ENCODE peak calls at places on chromosomes 1 and 21, in nine cellular contexts. One of them, this sample, is unnamed.

GRCh38 chr1:208069317-208069716 is 158.4 kb upstream of the CD34 start:
- DNase-seq in fibroblast of villous mesenchyme: no peak
- DNase-seq in IMR-90: no peak
- DNase-seq in choroid plexus epithelial cell: no peak
- DNase-seq in fibroblast of pulmonary artery: no peak
- DNase-seq in RWPE1: no peak
- DNase-seq in B cell: no peak
- DNase-seq in psoas muscle: no peak
- DNase-seq in GM10248: no peak
- DNase-seq in this sample: no peak

GRCh38 chr1:48093696-48094518 is 96.7 kb upstream of the TRABD2B start:
- DNase-seq in fibroblast of villous mesenchyme: peak; percentile 34
- DNase-seq in IMR-90: peak; percentile 18
- DNase-seq in choroid plexus epithelial cell: peak; percentile 78
- DNase-seq in fibroblast of pulmonary artery: peak; percentile 50
- DNase-seq in RWPE1: peak; percentile 93
- DNase-seq in B cell: peak; percentile 81
- DNase-seq in psoas muscle: no peak
- DNase-seq in GM10248: peak; percentile 78
- DNase-seq in this sample: peak; percentile 62

GRCh38 chr1:76176020-76176419 is 101.5 kb downstream of the ST6GALNAC3 start:
- DNase-seq in fibroblast of villous mesenchyme: no peak
- DNase-seq in IMR-90: no peak
- DNase-seq in choroid plexus epithelial cell: no peak
- DNase-seq in fibroblast of pulmonary artery: no peak
- DNase-seq in RWPE1: no peak
- DNase-seq in B cell: no peak
- DNase-seq in psoas muscle: no peak
- DNase-seq in GM10248: no peak
- DNase-seq in this sample: no peak

GRCh38 chr1:75908717-75909152 is 23.5 kb downstream of the ASB17 start:
- DNase-seq in fibroblast of villous mesenchyme: peak; percentile 45
- DNase-seq in IMR-90: peak; percentile 50
- DNase-seq in choroid plexus epithelial cell: peak; percentile 80
- DNase-seq in fibroblast of pulmonary artery: peak; percentile 71
- DNase-seq in RWPE1: peak; percentile 17
- DNase-seq in B cell: no peak
- DNase-seq in psoas muscle: no peak
- DNase-seq in GM10248: peak; percentile 18
- DNase-seq in this sample: no peak

GRCh38 chr1:43285269-43285986 is at the start of gene C1orf210:
- DNase-seq in fibroblast of villous mesenchyme: no peak
- DNase-seq in IMR-90: no peak
- DNase-seq in choroid plexus epithelial cell: no peak
- DNase-seq in fibroblast of pulmonary artery: no peak
- DNase-seq in RWPE1: peak; percentile 94
- DNase-seq in B cell: no peak
- DNase-seq in psoas muscle: no peak
- DNase-seq in GM10248: no peak
- DNase-seq in this sample: no peak

GRCh38 chr1:167924553-167925223 is 10.8 kb upstream of the ADCY10 start:
- DNase-seq in fibroblast of villous mesenchyme: no peak
- DNase-seq in IMR-90: no peak
- DNase-seq in choroid plexus epithelial cell: no peak
- DNase-seq in fibroblast of pulmonary artery: no peak
- DNase-seq in RWPE1: no peak
- DNase-seq in B cell: no peak
- DNase-seq in psoas muscle: no peak
- DNase-seq in GM10248: no peak
- DNase-seq in this sample: no peak

GRCh38 chr1:212260557-212261342 is 24.5 kb upstream of the PPP2R5A start:
- DNase-seq in fibroblast of villous mesenchyme: peak; percentile 33
- DNase-seq in IMR-90: peak; percentile 35
- DNase-seq in choroid plexus epithelial cell: peak; percentile 47
- DNase-seq in fibroblast of pulmonary artery: no peak
- DNase-seq in RWPE1: peak; percentile 84
- DNase-seq in B cell: no peak
- DNase-seq in psoas muscle: no peak
- DNase-seq in GM10248: no peak
- DNase-seq in this sample: no peak

GRCh38 chr1:176119549-176119948 is 87.5 kb downstream of the COP1 start:
- DNase-seq in fibroblast of villous mesenchyme: no peak
- DNase-seq in IMR-90: peak; percentile 30
- DNase-seq in choroid plexus epithelial cell: peak; percentile 44
- DNase-seq in fibroblast of pulmonary artery: peak; percentile 24
- DNase-seq in RWPE1: no peak
- DNase-seq in B cell: no peak
- DNase-seq in psoas muscle: no peak
- DNase-seq in GM10248: peak; percentile 11
- DNase-seq in this sample: no peak

GRCh38 chr1:116153692-116154031 is 42.5 kb downstream of the MAB21L3 start:
- DNase-seq in fibroblast of villous mesenchyme: no peak
- DNase-seq in IMR-90: no peak
- DNase-seq in choroid plexus epithelial cell: no peak
- DNase-seq in fibroblast of pulmonary artery: no peak
- DNase-seq in RWPE1: no peak
- DNase-seq in B cell: no peak
- DNase-seq in psoas muscle: no peak
- DNase-seq in GM10248: no peak
- DNase-seq in this sample: no peak

GRCh38 chr1:210298936-210299335 is 29.8 kb upstream of the HHAT start:
- DNase-seq in fibroblast of villous mesenchyme: peak; percentile 58
- DNase-seq in IMR-90: no peak
- DNase-seq in choroid plexus epithelial cell: no peak
- DNase-seq in fibroblast of pulmonary artery: no peak
- DNase-seq in RWPE1: no peak
- DNase-seq in B cell: no peak
- DNase-seq in psoas muscle: no peak
- DNase-seq in GM10248: no peak
- DNase-seq in this sample: no peak

GRCh38 chr1:112852276-112852675 is 103.7 kb downstream of the SLC16A1 start:
- DNase-seq in fibroblast of villous mesenchyme: no peak
- DNase-seq in IMR-90: no peak
- DNase-seq in choroid plexus epithelial cell: no peak
- DNase-seq in fibroblast of pulmonary artery: no peak
- DNase-seq in RWPE1: no peak
- DNase-seq in B cell: no peak
- DNase-seq in psoas muscle: no peak
- DNase-seq in GM10248: no peak
- DNase-seq in this sample: no peak

GRCh38 chr1:112852934-112853333 is 103.1 kb downstream of the SLC16A1 start:
- DNase-seq in fibroblast of villous mesenchyme: no peak
- DNase-seq in IMR-90: no peak
- DNase-seq in choroid plexus epithelial cell: no peak
- DNase-seq in fibroblast of pulmonary artery: no peak
- DNase-seq in RWPE1: no peak
- DNase-seq in B cell: no peak
- DNase-seq in psoas muscle: no peak
- DNase-seq in GM10248: no peak
- DNase-seq in this sample: no peak

GRCh38 chr1:112855152-112855836 is 100.7 kb downstream of the SLC16A1 start:
- DNase-seq in fibroblast of villous mesenchyme: no peak
- DNase-seq in IMR-90: no peak
- DNase-seq in choroid plexus epithelial cell: no peak
- DNase-seq in fibroblast of pulmonary artery: no peak
- DNase-seq in RWPE1: no peak
- DNase-seq in B cell: no peak
- DNase-seq in psoas muscle: no peak
- DNase-seq in GM10248: no peak
- DNase-seq in this sample: no peak

GRCh38 chr1:112849967-112850641 is 105.9 kb downstream of the SLC16A1 start:
- DNase-seq in fibroblast of villous mesenchyme: no peak
- DNase-seq in IMR-90: no peak
- DNase-seq in choroid plexus epithelial cell: no peak
- DNase-seq in fibroblast of pulmonary artery: no peak
- DNase-seq in RWPE1: no peak
- DNase-seq in B cell: no peak
- DNase-seq in psoas muscle: no peak
- DNase-seq in GM10248: no peak
- DNase-seq in this sample: no peak

GRCh38 chr1:112849425-112849966 is 106.5 kb downstream of the SLC16A1 start:
- DNase-seq in fibroblast of villous mesenchyme: peak; percentile 54
- DNase-seq in IMR-90: peak; percentile 33
- DNase-seq in choroid plexus epithelial cell: peak; percentile 62
- DNase-seq in fibroblast of pulmonary artery: peak; percentile 39
- DNase-seq in RWPE1: peak; percentile 26
- DNase-seq in B cell: peak; percentile 34
- DNase-seq in psoas muscle: no peak
- DNase-seq in GM10248: no peak
- DNase-seq in this sample: no peak
- TF ChIP-seq CTCF in fibroblast of villous mesenchyme: no peak
- TF ChIP-seq CTCF in IMR-90: no peak
- TF ChIP-seq CTCF in choroid plexus epithelial cell: no peak
- TF ChIP-seq CTCF in fibroblast of pulmonary artery: no peak
- TF ChIP-seq CTCF in RWPE1: no peak
- TF ChIP-seq CTCF in B cell: no peak
- TF ChIP-seq CTCF in psoas muscle: no peak
- TF ChIP-seq CTCF in GM10248: no peak
- TF ChIP-seq CTCF in this sample: no peak

GRCh38 chr1:161215079-161215478 is at the start of gene FCER1G:
- DNase-seq in fibroblast of villous mesenchyme: no peak
- DNase-seq in IMR-90: no peak
- DNase-seq in choroid plexus epithelial cell: no peak
- DNase-seq in fibroblast of pulmonary artery: no peak
- DNase-seq in RWPE1: no peak
- DNase-seq in B cell: no peak
- DNase-seq in psoas muscle: peak; percentile 79
- DNase-seq in GM10248: no peak
- DNase-seq in this sample: no peak

GRCh38 chr1:161206411-161207140 is 4.4 kb downstream of the NDUFS2 start:
- DNase-seq in fibroblast of villous mesenchyme: peak; percentile 94
- DNase-seq in IMR-90: peak; percentile 71
- DNase-seq in choroid plexus epithelial cell: peak; percentile 75
- DNase-seq in fibroblast of pulmonary artery: peak; percentile 80
- DNase-seq in RWPE1: no peak
- DNase-seq in B cell: no peak
- DNase-seq in psoas muscle: no peak
- DNase-seq in GM10248: no peak
- DNase-seq in this sample: no peak

GRCh38 chr1:161214374-161214773 is 721 bp upstream of the FCER1G start:
- DNase-seq in fibroblast of villous mesenchyme: no peak
- DNase-seq in IMR-90: no peak
- DNase-seq in choroid plexus epithelial cell: no peak
- DNase-seq in fibroblast of pulmonary artery: no peak
- DNase-seq in RWPE1: no peak
- DNase-seq in B cell: no peak
- DNase-seq in psoas muscle: no peak
- DNase-seq in GM10248: no peak
- DNase-seq in this sample: no peak

GRCh38 chr1:161207173-161207572 is 5.0 kb downstream of the NDUFS2 start:
- DNase-seq in fibroblast of villous mesenchyme: peak; percentile 98
- DNase-seq in IMR-90: peak; percentile 72
- DNase-seq in choroid plexus epithelial cell: peak; percentile 96
- DNase-seq in fibroblast of pulmonary artery: peak; percentile 93
- DNase-seq in RWPE1: no peak
- DNase-seq in B cell: no peak
- DNase-seq in psoas muscle: no peak
- DNase-seq in GM10248: no peak
- DNase-seq in this sample: no peak

DNA sequence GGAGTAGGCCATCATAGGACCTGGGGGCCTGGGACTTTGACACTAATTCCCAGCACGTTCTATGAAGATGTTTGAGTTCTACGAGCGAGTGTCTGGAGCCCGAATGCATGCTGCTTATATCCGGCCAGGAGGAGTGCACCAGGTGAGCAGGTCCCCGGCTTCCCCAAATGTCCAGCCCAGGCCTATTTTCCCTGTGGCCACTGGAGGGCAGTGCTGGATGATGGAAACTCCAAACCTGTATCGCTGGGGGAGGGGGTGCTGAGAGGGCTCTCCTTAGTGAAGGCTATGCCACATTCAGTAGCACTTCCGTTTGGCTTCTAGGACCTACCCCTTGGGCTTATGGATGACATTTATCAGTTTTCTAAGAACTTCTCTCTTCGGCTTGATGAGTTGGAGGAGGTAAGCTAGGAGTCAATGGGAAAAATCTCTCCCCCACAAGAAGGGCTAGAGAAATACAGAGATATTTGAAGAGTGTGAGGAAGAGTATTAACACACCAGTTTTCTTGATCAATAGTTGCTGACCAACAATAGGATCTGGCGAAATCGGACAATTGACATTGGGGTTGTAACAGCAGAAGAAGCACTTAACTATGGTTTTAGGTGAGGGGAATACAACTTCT is 5.2 kb upstream of the FCER1G start:
- DNase-seq in fibroblast of villous mesenchyme: peak; percentile 81
- DNase-seq in IMR-90: peak; percentile 67
- DNase-seq in choroid plexus epithelial cell: peak; percentile 84
- DNase-seq in fibroblast of pulmonary artery: peak; percentile 77
- DNase-seq in RWPE1: peak; percentile 85
- DNase-seq in B cell: peak; percentile 72
- DNase-seq in psoas muscle: peak; percentile 86
- DNase-seq in GM10248: peak; percentile 74
- DNase-seq in this sample: peak; percentile 74
- TF ChIP-seq CTCF in fibroblast of villous mesenchyme: peak; percentile 96
- TF ChIP-seq CTCF in IMR-90: peak; percentile 91
- TF ChIP-seq CTCF in choroid plexus epithelial cell: peak; percentile 98
- TF ChIP-seq CTCF in fibroblast of pulmonary artery: peak; percentile 94
- TF ChIP-seq CTCF in RWPE1: peak; percentile 88
- TF ChIP-seq CTCF in B cell: peak; percentile 74
- TF ChIP-seq CTCF in psoas muscle: peak; percentile 75
- TF ChIP-seq CTCF in GM10248: peak; percentile 90
- TF ChIP-seq CTCF in this sample: peak; percentile 77

DNA sequence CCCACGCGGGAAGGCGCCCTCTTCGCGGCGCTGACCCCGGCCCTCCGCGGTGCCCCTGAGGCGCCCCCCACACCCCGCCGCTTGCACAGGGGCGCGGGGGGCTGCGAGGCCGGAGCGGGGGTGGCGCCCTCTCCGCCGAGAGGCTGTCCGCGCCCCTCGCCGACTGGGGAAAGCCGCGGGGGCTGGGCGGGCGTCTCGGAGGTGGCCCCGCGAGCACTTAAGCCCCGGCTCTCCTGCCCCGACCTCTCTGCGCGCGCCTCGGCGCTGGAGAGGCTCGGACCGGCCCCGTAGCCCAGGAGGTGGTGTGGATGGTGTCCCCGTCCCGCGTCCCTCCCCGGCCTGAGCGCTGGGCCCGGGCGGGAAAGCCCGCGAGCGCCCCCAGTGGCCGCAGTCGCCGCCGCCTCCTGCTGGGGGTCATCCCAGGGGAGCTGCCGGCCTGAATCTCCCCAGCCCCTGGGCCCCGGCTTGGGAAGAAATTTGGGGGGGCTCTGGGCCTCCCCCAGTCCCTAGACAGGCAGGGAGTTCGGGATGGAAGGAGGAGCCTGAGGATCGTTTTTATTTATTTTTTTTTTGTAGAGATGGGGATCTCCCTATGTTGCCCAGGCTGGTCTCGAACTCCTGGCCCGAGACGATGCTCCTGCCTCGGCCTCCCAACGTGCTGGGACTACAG is 1.9 kb upstream of the HES4 start:
- DNase-seq in fibroblast of villous mesenchyme: peak; percentile 70
- DNase-seq in IMR-90: peak; percentile 51
- DNase-seq in choroid plexus epithelial cell: no peak
- DNase-seq in fibroblast of pulmonary artery: peak; percentile 67
- DNase-seq in RWPE1: peak; percentile 83
- DNase-seq in B cell: peak; percentile 93
- DNase-seq in psoas muscle: peak; percentile 88
- DNase-seq in GM10248: peak; percentile 90
- DNase-seq in this sample: peak; percentile 79
- TF ChIP-seq CTCF in fibroblast of villous mesenchyme: peak; percentile 70
- TF ChIP-seq CTCF in IMR-90: peak; percentile 85
- TF ChIP-seq CTCF in choroid plexus epithelial cell: peak; percentile 62
- TF ChIP-seq CTCF in fibroblast of pulmonary artery: peak; percentile 40
- TF ChIP-seq CTCF in RWPE1: peak; percentile 97
- TF ChIP-seq CTCF in B cell: peak; percentile 95
- TF ChIP-seq CTCF in psoas muscle: peak; percentile 95
- TF ChIP-seq CTCF in GM10248: peak; percentile 93
- TF ChIP-seq CTCF in this sample: peak; percentile 93

GRCh38 chr21:30962013-30962412 is 76.3 kb downstream of the KRTAP19-8 start:
- DNase-seq in fibroblast of villous mesenchyme: no peak
- DNase-seq in IMR-90: no peak
- DNase-seq in choroid plexus epithelial cell: no peak
- DNase-seq in fibroblast of pulmonary artery: no peak
- DNase-seq in RWPE1: no peak
- DNase-seq in B cell: no peak
- DNase-seq in psoas muscle: no peak
- DNase-seq in GM10248: no peak
- DNase-seq in this sample: no peak
- TF ChIP-seq CTCF in fibroblast of villous mesenchyme: no peak
- TF ChIP-seq CTCF in IMR-90: no peak
- TF ChIP-seq CTCF in choroid plexus epithelial cell: no peak
- TF ChIP-seq CTCF in fibroblast of pulmonary artery: no peak
- TF ChIP-seq CTCF in RWPE1: no peak
- TF ChIP-seq CTCF in B cell: no peak
- TF ChIP-seq CTCF in psoas muscle: no peak
- TF ChIP-seq CTCF in GM10248: no peak
- TF ChIP-seq CTCF in this sample: no peak